ENCODE peak calls at places on chromosomes 6 and 20, in seven cellular contexts. J, U, C, E, Q, I and P are unnamed samples.

GRCh38 chr20:38685853-38686473 is 38.3 kb upstream of the SLC32A1 start:
- DNase-seq in J (peak), U (peak), C (no peak), E (no peak), Q (peak), I (peak), P (no peak)

GRCh38 chr6:140979642-140980091 is 1153.1 kb upstream of the GJE1 start:
- DNase-seq in J (peak), U (peak), C (peak), E (no peak), Q (peak), I (peak), P (no peak)

GRCh38 chr6:151058021-151058733 is 181.6 kb upstream of the AKAP12 start:
- DNase-seq in J (peak), U (no peak), C (no peak), E (no peak), Q (no peak), I (no peak), P (no peak)

GRCh38 chr6:108432792-108433191 is 127.9 kb upstream of the FOXO3 start:
- DNase-seq in J (no peak), U (no peak), C (no peak), E (no peak), Q (no peak), I (no peak), P (no peak)

GRCh38 chr6:3628143-3628840 is 123.2 kb downstream of the PXDC1 start:
- DNase-seq in J (no peak), U (no peak), C (no peak), E (no peak), Q (no peak), I (peak), P (no peak)

GRCh38 chr6:112802154-112802553 is 455.0 kb downstream of the RFPL4B start:
- DNase-seq in J (peak), U (peak), C (no peak), E (peak), Q (peak), I (peak), P (no peak)

GRCh38 chr20:23293689-23294088 is 56.9 kb upstream of the NXT1 start:
- DNase-seq in J (no peak), U (no peak), C (no peak), E (no peak), Q (no peak), I (no peak), P (no peak)

GRCh38 chr6:43150051-43150751 is 20.9 kb upstream of the SRF start:
- DNase-seq in J (no peak), U (peak), C (no peak), E (no peak), Q (no peak), I (no peak), P (no peak)

GRCh38 chr20:35285806-35286076 is 1.2 kb upstream of the EIF6 start:
- DNase-seq in J (no peak), U (no peak), C (no peak), E (no peak), Q (no peak), I (no peak), P (no peak)

GRCh38 chr20:50313223-50313820 is 122.7 kb downstream of the CEBPB start:
- DNase-seq in J (peak), U (no peak), C (no peak), E (no peak), Q (no peak), I (no peak), P (no peak)

GRCh38 chr20:33037456-33037855 is 6.0 kb downstream of the BPIFB6 start:
- DNase-seq in J (no peak), U (no peak), C (no peak), E (no peak), Q (no peak), I (no peak), P (no peak)

GRCh38 chr6:6655805-6656251 is 67.3 kb downstream of the LY86 start:
- DNase-seq in J (no peak), U (no peak), C (no peak), E (no peak), Q (no peak), I (no peak), P (no peak)

GRCh38 chr6:84641076-84641475 is 123.3 kb downstream of the TBX18 start:
- DNase-seq in J (peak), U (no peak), C (no peak), E (no peak), Q (no peak), I (peak), P (no peak)

GRCh38 chr20:58072695-58073671 is 155.5 kb downstream of the ANKRD60 start:
- DNase-seq in J (no peak), U (no peak), C (no peak), E (no peak), Q (no peak), I (no peak), P (peak)

GRCh38 chr6:147742445-147742844 is 234.0 kb downstream of the SAMD5 start:
- DNase-seq in J (no peak), U (peak), C (no peak), E (no peak), Q (no peak), I (no peak), P (no peak)

GRCh38 chr6:148959008-148959407 is 212.2 kb downstream of the UST start:
- DNase-seq in J (no peak), U (no peak), C (no peak), E (no peak), Q (no peak), I (no peak), P (no peak)

GRCh38 chr6:11711644-11711993 is 67.0 kb downstream of the ADTRP start:
- DNase-seq in J (no peak), U (no peak), C (no peak), E (no peak), Q (peak), I (no peak), P (peak)

GRCh38 chr6:75201901-75202672 is 3.8 kb downstream of the COL12A1 start:
- DNase-seq in J (peak), U (peak), C (no peak), E (no peak), Q (no peak), I (peak), P (no peak)

GRCh38 chr6:30542404-30542725 is 13.9 kb downstream of the GNL1 start:
- DNase-seq in J (no peak), U (no peak), C (no peak), E (no peak), Q (no peak), I (no peak), P (no peak)

GRCh38 chr6:116218172-116218633 is 35.7 kb downstream of the TSPYL4 start:
- DNase-seq in J (peak), U (peak), C (no peak), E (no peak), Q (no peak), I (no peak), P (no peak)

GRCh38 chr6:87504440-87504839 is 31.7 kb downstream of the SLC35A1 start:
- DNase-seq in J (peak), U (no peak), C (no peak), E (no peak), Q (no peak), I (peak), P (no peak)

GRCh38 chr6:166583230-166583629 is 3.2 kb downstream of the RAMACL start:
- DNase-seq in J (no peak), U (no peak), C (no peak), E (no peak), Q (no peak), I (no peak), P (peak)

GRCh38 chr20:40637176-40637575 is 51.9 kb downstream of the MAFB start:
- DNase-seq in J (no peak), U (no peak), C (no peak), E (no peak), Q (no peak), I (no peak), P (peak)

GRCh38 chr6:127907960-127908640 is 7.2 kb upstream of the THEMIS start:
- DNase-seq in J (no peak), U (no peak), C (no peak), E (no peak), Q (no peak), I (no peak), P (no peak)

GRCh38 chr6:70072540-70073179 is 206.3 kb downstream of the COL19A1 start:
- DNase-seq in J (no peak), U (no peak), C (no peak), E (no peak), Q (no peak), I (no peak), P (no peak)

GRCh38 chr6:46246727-46247126 is 75.9 kb upstream of the ENPP5 start:
- DNase-seq in J (no peak), U (no peak), C (no peak), E (no peak), Q (no peak), I (no peak), P (no peak)

GRCh38 chr6:31585531-31585930 is 546 bp upstream of the LST1 start:
- DNase-seq in J (no peak), U (no peak), C (no peak), E (no peak), Q (no peak), I (no peak), P (no peak)
- TF ChIP-seq CTCF in J (peak), U (no peak), C (no peak), E (peak), Q (peak), I (peak), P (peak)

DNA sequence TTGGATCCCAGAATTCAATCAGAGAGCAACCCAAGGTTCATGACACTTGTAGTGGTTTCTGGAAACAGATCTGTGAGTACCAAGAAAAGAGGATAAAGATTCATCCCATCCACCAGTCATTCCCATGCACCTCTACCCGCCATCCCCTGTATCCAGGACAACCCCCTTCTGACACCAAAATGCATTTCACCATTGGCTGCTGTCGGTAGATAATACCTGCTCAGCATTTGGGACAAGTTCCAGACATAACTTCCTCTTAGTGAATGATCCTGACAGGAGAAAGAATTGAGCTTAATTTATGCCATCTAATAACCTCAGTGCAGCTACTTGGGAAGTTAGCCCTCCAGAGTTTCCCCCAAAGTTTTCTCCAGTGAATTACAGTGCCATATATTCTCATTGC is 329.1 kb downstream of the ZFAND3 start:
- DNase-seq in J (no peak), U (no peak), C (no peak), E (no peak), Q (no peak), I (no peak), P (no peak)
- TF ChIP-seq CTCF in J (no peak), U (no peak), C (no peak), E (no peak), Q (no peak), I (no peak), P (no peak)

GRCh38 chr6:125792680-125793079 is 1.9 kb downstream of the NCOA7 start:
- DNase-seq in J (peak), U (no peak), C (no peak), E (no peak), Q (no peak), I (peak), P (no peak)
- TF ChIP-seq CTCF in J (no peak), U (no peak), C (no peak), E (no peak), Q (no peak), I (no peak), P (no peak)

DNA sequence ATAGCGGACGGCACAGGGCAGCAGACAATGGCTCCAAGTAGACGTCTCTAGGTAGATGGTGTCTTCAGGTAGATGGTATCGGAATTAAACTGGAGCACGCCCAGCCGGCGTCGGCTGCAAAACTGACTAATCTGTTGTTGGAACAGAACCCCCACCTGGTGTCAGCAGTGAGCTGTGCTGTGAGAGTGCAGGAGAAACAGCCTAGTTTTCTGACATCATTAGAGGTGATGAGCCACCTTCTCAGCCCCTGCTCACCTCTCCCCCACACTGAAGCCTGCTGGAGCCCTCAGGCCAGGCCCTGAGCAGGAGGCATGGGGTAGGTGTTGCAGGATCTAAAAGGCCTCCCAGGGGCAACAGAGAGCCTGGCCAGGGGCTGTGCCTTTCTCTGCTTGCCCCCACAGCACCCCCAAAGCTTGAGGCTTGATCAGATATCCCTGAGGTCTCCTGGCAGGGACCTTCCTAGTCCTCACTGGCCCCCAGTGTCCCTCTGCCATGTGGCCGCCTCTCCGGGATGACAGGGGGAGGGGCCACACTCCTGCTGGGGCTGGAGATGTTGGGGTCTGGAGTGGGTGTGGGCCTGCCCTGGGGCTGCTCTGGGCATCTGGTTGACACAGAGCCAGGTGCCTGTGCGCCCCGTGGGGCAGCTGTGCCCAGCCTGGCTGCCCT is 6.9 kb upstream of the HELZ2 start:
- DNase-seq in J (peak), U (peak), C (no peak), E (no peak), Q (no peak), I (peak), P (no peak)
- TF ChIP-seq CTCF in J (peak), U (peak), C (no peak), E (peak), Q (peak), I (peak), P (peak)

DNA sequence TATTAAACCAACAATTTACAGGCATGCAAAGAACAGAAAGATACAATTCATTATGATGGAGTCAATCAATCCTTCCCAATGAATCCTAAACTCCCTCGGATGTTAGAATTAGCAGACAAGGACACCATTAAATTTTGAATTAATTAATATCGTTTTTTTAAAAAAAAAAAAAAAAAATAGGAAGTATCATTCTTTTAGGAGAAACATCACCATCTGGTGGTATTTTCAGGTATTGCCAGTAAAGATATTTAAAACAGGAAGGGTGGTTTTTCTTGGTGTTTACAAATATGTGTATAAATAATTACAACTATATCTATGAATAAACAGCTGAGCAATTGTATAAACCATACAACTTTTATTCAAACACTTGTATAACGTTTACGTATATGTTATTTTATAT is 564.4 kb downstream of the HAO1 start:
- DNase-seq in J (peak), U (peak), C (no peak), E (no peak), Q (no peak), I (no peak), P (no peak)
- TF ChIP-seq CTCF in J (peak), U (peak), C (no peak), E (peak), Q (peak), I (peak), P (peak)